ENCODE peak calls at places on chromosomes 13 and 19, in eight cellular contexts. V is suprapubic skin, L is gastrocnemius medialis, D is uterus, E is ovary, C is H54, U is esophagus squamous epithelium, B is Peyer's patch. K is an unnamed sample.

GRCh38 chr19:19155495-19156219 is 14.4 kb downstream of the MEF2B start:
- DNase-seq in V (no peak), B (peak), U (no peak), L (no peak), D (no peak), C (no peak), E (no peak), K (peak)

GRCh38 chr13:29386246-29386645 is 209.2 kb downstream of the SLC7A1 start:
- DNase-seq in C (no peak), D (no peak), L (no peak), E (no peak), B (no peak), V (no peak), U (no peak), K (no peak)

GRCh38 chr19:3324405-3324856 is 42.0 kb upstream of the NFIC start:
- DNase-seq in E (peak), V (no peak), C (no peak), D (no peak), B (peak), U (no peak), L (no peak), K (peak)

GRCh38 chr19:42095814-42096230 is 19.9 kb downstream of the ZNF574 start:
- DNase-seq in C (no peak), E (no peak), U (no peak), L (no peak), D (no peak), V (no peak), B (no peak), K (no peak)

GRCh38 chr13:36681894-36682624 is 8.2 kb downstream of the SERTM1 start:
- DNase-seq in C (no peak), B (no peak), U (no peak), D (no peak), L (no peak), V (no peak), E (no peak), K (no peak)

GRCh38 chr13:74200081-74200480 is 65.9 kb upstream of the KLF12 start:
- DNase-seq in C (no peak), B (no peak), D (no peak), V (no peak), L (no peak), E (no peak), U (no peak), K (no peak)

GRCh38 chr13:66347718-66348117 is 882.4 kb downstream of the PCDH9 start:
- DNase-seq in U (no peak), V (no peak), B (no peak), L (no peak), C (no peak), D (no peak), E (no peak), K (no peak)

GRCh38 chr13:62631614-62632013 is 1216.0 kb upstream of the PCDH20 start:
- DNase-seq in D (no peak), U (no peak), E (no peak), B (no peak), C (no peak), V (no peak), L (no peak), K (no peak)

GRCh38 chr13:57704031-57704430 is 72.5 kb downstream of the PCDH17 start:
- DNase-seq in B (no peak), E (no peak), V (no peak), U (no peak), D (no peak), C (no peak), L (no peak), K (no peak)

GRCh38 chr19:38172001-38172400 is 52.0 kb downstream of the DPF1 start:
- DNase-seq in V (no peak), C (no peak), L (no peak), B (no peak), U (no peak), E (no peak), D (no peak), K (no peak)

GRCh38 chr13:70333752-70334151 is 225.5 kb upstream of the KLHL1 start:
- DNase-seq in L (no peak), V (no peak), B (no peak), U (no peak), C (no peak), D (no peak), E (no peak), K (no peak)

GRCh38 chr19:6069268-6069771 is 41.0 kb downstream of the RFX2 start:
- DNase-seq in L (no peak), D (no peak), C (no peak), B (peak), E (no peak), U (no peak), V (peak), K (no peak)

GRCh38 chr19:23070353-23070781 is 46.5 kb upstream of the ZNF730 start:
- DNase-seq in E (peak), B (no peak), D (peak), L (no peak), U (no peak), V (no peak), C (no peak), K (peak)

GRCh38 chr13:101523154-101523669 is 70.7 kb downstream of the ITGBL1 start:
- DNase-seq in B (no peak), V (no peak), D (no peak), L (no peak), E (no peak), U (no peak), C (no peak), K (no peak)

GRCh38 chr19:46976845-46977320 is 42.8 kb upstream of the NPAS1 start:
- DNase-seq in E (no peak), V (peak), B (no peak), L (peak), C (no peak), U (no peak), D (no peak), K (no peak)
- TF ChIP-seq POLR2A in E (no peak), V (no peak), B (no peak), L (no peak), C (no peak), U (no peak), D (no peak), K (no peak)

DNA sequence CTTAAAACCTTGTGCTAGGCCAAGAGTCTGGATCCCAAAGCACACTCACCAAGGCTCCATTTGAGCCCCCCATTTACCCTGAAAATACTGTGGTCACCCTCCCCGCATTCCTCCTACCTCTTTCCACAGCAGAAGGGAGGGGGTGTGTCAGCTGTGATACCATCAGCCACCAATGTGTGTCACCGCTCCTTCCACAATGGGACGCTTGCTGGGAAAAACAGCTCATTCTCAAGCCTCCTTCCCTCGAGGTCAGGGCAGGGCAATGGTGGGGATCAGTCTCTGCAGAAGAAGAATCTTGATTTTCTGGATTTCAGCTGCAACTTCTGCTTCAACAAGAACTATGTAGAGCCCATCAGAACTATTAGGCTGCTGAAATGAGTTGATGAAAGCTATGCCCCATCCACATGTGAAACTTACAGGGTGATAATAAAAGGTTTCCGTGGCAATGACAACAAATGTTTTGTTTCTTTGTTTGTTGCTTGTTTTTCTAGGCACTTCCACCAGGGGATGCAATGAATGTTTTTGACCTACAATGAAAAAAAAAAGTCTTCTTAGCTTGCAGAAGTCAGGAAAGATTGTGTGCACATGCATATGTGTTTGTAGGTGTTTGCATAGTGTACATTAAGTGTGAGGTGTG is 26.4 kb upstream of the ZNF507 start:
- DNase-seq in E (no peak), D (no peak), L (no peak), B (peak), V (no peak), C (peak), U (no peak), K (no peak)
- TF ChIP-seq POLR2A in E (no peak), D (no peak), L (no peak), B (no peak), V (no peak), C (no peak), U (no peak), K (no peak)

GRCh38 chr19:662962-663681 is at the start of gene RNF126:
- DNase-seq in V (peak), U (peak), B (peak), C (peak), D (peak), L (peak), E (peak), K (peak)
- TF ChIP-seq POLR2A in V (no peak), U (peak), B (peak), C (peak), D (peak), L (peak), E (peak), K (peak)

GRCh38 chr19:32674153-32674958 is 624 bp downstream of the ANKRD27 start:
- DNase-seq in D (no peak), B (no peak), C (no peak), V (no peak), U (no peak), L (no peak), E (no peak), K (no peak)

GRCh38 chr19:32675720-32676185 is at the start of gene RGS9BP:
- DNase-seq in U (no peak), E (peak), D (peak), B (peak), V (peak), L (peak), C (peak), K (peak)

GRCh38 chr19:32673573-32673972 is 1.4 kb downstream of the ANKRD27 start:
- DNase-seq in E (no peak), L (no peak), B (no peak), C (no peak), D (no peak), U (no peak), V (no peak), K (no peak)

GRCh38 chr19:32676186-32676894 is 692 bp downstream of the RGS9BP start:
- DNase-seq in V (peak), L (no peak), C (no peak), U (no peak), E (no peak), B (no peak), D (no peak), K (no peak)

GRCh38 chr19:32674959-32675719 is at the start of gene ANKRD27:
- DNase-seq in V (peak), L (peak), U (peak), B (peak), E (peak), D (peak), C (peak), K (peak)
- TF ChIP-seq POLR2A in V (no peak), L (peak), U (no peak), B (no peak), E (no peak), D (no peak), C (peak), K (peak)

GRCh38 chr19:39405930-39406655 is 554 bp upstream of the ZFP36 start:
- DNase-seq in L (peak), B (peak), C (no peak), V (peak), D (no peak), U (peak), E (no peak), K (peak)

GRCh38 chr19:39408392-39409206 is 2.0 kb downstream of the ZFP36 start:
- DNase-seq in E (no peak), U (no peak), B (no peak), V (no peak), D (peak), L (peak), C (no peak), K (peak)

GRCh38 chr19:39407644-39408391 is 1.2 kb downstream of the ZFP36 start:
- DNase-seq in L (peak), C (no peak), U (no peak), D (peak), B (peak), V (peak), E (peak), K (peak)

GRCh38 chr19:39406656-39407393 is at the start of gene ZFP36:
- DNase-seq in E (peak), B (peak), C (peak), D (peak), L (peak), V (peak), U (peak), K (peak)

GRCh38 chr19:39407394-39407643 is 672 bp downstream of the ZFP36 start:
- DNase-seq in B (no peak), E (no peak), L (no peak), D (no peak), V (no peak), C (no peak), U (peak), K (no peak)
- TF ChIP-seq POLR2A in B (no peak), E (no peak), L (no peak), D (no peak), V (no peak), C (no peak), U (no peak), K (no peak)

K was measured in transverse colon.